ENCODE peak calls at places on chromosomes 16 and 17, in five cellular contexts. U is mucosa of descending colon, K is GM10248, N is fibroblast of pulmonary artery, T is left ventricle myocardium inferior. H is an unnamed sample.

GRCh38 chr16:68289621-68290329 is 21.0 kb downstream of the SLC7A6OS start:
- DNase-seq in K (peak; percentile 85), T (no peak), N (peak; percentile 60), U (no peak), H (no peak)

GRCh38 chr16:81880816-81881215 is 101.7 kb downstream of the PLCG2 start:
- DNase-seq in U (no peak), K (no peak), T (no peak), N (no peak), H (no peak)

GRCh38 chr16:8868272-8869211 is at the start of gene CARHSP1:
- DNase-seq in K (peak; percentile 98), N (peak; percentile 90), U (peak; percentile 89), T (peak; percentile 88), H (peak; percentile 88)

GRCh38 chr17:51238253-51238887 is 21.5 kb downstream of the MBTD1 start:
- DNase-seq in T (no peak), N (no peak), K (peak; percentile 56), U (no peak), H (no peak)

GRCh38 chr17:47204722-47205418 is 4.3 kb upstream of the MYL4 start:
- DNase-seq in T (peak; percentile 34), U (no peak), K (no peak), N (no peak), H (no peak)

GRCh38 chr17:41352597-41353366 is 2.2 kb upstream of the KRT33A start:
- DNase-seq in N (no peak), U (no peak), T (no peak), K (no peak), H (no peak)

GRCh38 chr16:67562918-67563707 is 787 bp downstream of the CTCF start:
- DNase-seq in K (no peak), N (peak; percentile 45), T (peak; percentile 69), U (peak; percentile 80), H (no peak)

GRCh38 chr17:49787932-49788442 is 494 bp upstream of the KAT7 start:
- DNase-seq in K (no peak), U (no peak), N (no peak), T (no peak), H (no peak)

GRCh38 chr17:50048146-50048720 is 7.7 kb upstream of the ITGA3 start:
- DNase-seq in N (no peak), U (peak; percentile 13), K (no peak), T (no peak), H (no peak)

GRCh38 chr16:64225696-64226095 is 896.2 kb downstream of the CDH11 start:
- DNase-seq in U (no peak), K (no peak), T (no peak), N (no peak), H (no peak)

GRCh38 chr17:14308636-14308964 is 7.7 kb downstream of the HS3ST3B1 start:
- DNase-seq in T (no peak), U (no peak), N (no peak), K (no peak), H (no peak)

GRCh38 chr16:87047221-87048037 is 269.8 kb downstream of the C16orf95 start:
- DNase-seq in U (no peak), T (no peak), N (no peak), K (no peak), H (no peak)

GRCh38 chr17:42197564-42198156 is 3.4 kb upstream of the GHDC start:
- DNase-seq in U (no peak), K (no peak), N (no peak), T (no peak), H (no peak)

GRCh38 chr16:87729266-87729954 is 36.4 kb downstream of the KLHDC4 start:
- DNase-seq in K (no peak), N (no peak), U (no peak), T (no peak), H (no peak)

GRCh38 chr16:56613706-56614105 is 5.3 kb downstream of the MT2A start:
- DNase-seq in K (no peak), U (no peak), T (no peak), N (no peak), H (no peak)

GRCh38 chr16:53756329-53756996 is 52.5 kb downstream of the FTO start:
- DNase-seq in U (no peak), K (no peak), N (no peak), T (no peak), H (no peak)

GRCh38 chr16:59510008-59510424 is 775.9 kb upstream of the GOT2 start:
- DNase-seq in K (no peak), N (no peak), U (no peak), T (no peak), H (no peak)

GRCh38 chr16:89737341-89738071 is 16.2 kb downstream of the ZNF276 start:
- DNase-seq in U (no peak), T (no peak), K (no peak), N (no peak), H (no peak)

GRCh38 chr17:40480501-40481003 is 20.9 kb downstream of the TNS4 start:
- DNase-seq in U (peak; percentile 68), T (no peak), N (peak; percentile 84), K (peak; percentile 69), H (no peak)

GRCh38 chr16:87127766-87128147 is 189.4 kb downstream of the C16orf95 start:
- DNase-seq in U (no peak), T (no peak), K (no peak), N (no peak), H (no peak)

GRCh38 chr16:87487361-87487924 is 5.4 kb downstream of the ZCCHC14 start:
- DNase-seq in K (no peak), N (peak; percentile 32), U (peak; percentile 88), T (peak; percentile 39), H (no peak)

GRCh38 chr17:45902892-45903346 is 8.6 kb downstream of the MAPT start:
- DNase-seq in K (no peak), N (no peak), T (no peak), U (no peak), H (no peak)

GRCh38 chr17:58643147-58643546 is 48.7 kb downstream of the TEX14 start:
- DNase-seq in T (no peak), K (no peak), U (no peak), N (peak; percentile 74), H (no peak)

GRCh38 chr17:67672592-67672991 is 45.1 kb upstream of the NOL11 start:
- DNase-seq in T (no peak), U (no peak), N (no peak), K (no peak), H (no peak)

GRCh38 chr17:27808629-27809028 is 8.3 kb upstream of the NOS2 start:
- DNase-seq in T (no peak), N (no peak), U (no peak), K (peak; percentile 48), H (no peak)

GRCh38 chr17:56171186-56171959 is 18.1 kb downstream of the ANKFN1 start:
- DNase-seq in T (no peak), U (no peak), N (no peak), K (no peak), H (no peak)

GRCh38 chr16:3908951-3909437 is 28.5 kb upstream of the CREBBP start:
- DNase-seq in K (no peak), U (no peak), N (no peak), T (no peak), H (no peak)

GRCh38 chr16:79349803-79350202 is 250.7 kb downstream of the MAF start:
- DNase-seq in K (no peak), T (no peak), N (no peak), U (no peak), H (no peak)

GRCh38 chr16:4894276-4895150 is 42.4 kb downstream of the PPL start:
- DNase-seq in K (no peak), N (no peak), U (no peak), T (no peak), H (no peak)

GRCh38 chr17:73719588-73720071 is 75.4 kb upstream of the SDK2 start:
- DNase-seq in U (peak; percentile 48), T (peak; percentile 43), N (no peak), K (no peak), H (peak; percentile 82)

GRCh38 chr17:9529033-9529748 is 46.4 kb downstream of the STX8 start:
- DNase-seq in U (no peak), K (peak; percentile 36), N (peak; percentile 54), T (no peak), H (no peak)

GRCh38 chr16:5024632-5025031 is 9.1 kb downstream of the NAGPA start:
- DNase-seq in U (no peak), T (no peak), K (no peak), N (peak; percentile 24), H (no peak)

GRCh38 chr17:70434536-70435490 is 265.5 kb downstream of the KCNJ2 start:
- DNase-seq in U (peak; percentile 54), T (no peak), N (no peak), K (no peak), H (no peak)

GRCh38 chr17:73286863-73287296 is 24.9 kb downstream of the CDC42EP4 start:
- DNase-seq in N (peak; percentile 88), K (no peak), T (no peak), U (no peak), H (no peak)

GRCh38 chr17:57946798-57947358 is 8.3 kb downstream of the CUEDC1 start:
- DNase-seq in U (peak; percentile 65), K (peak; percentile 76), T (no peak), N (peak; percentile 62), H (no peak)

GRCh38 chr17:66956941-66957340 is 7.6 kb upstream of the CACNG4 start:
- DNase-seq in N (no peak), T (no peak), K (no peak), U (no peak), H (no peak)

GRCh38 chr17:7644768-7645167 is 6.0 kb upstream of the ATP1B2 start:
- DNase-seq in T (no peak), K (no peak), U (no peak), N (no peak), H (no peak)

GRCh38 chr17:61397086-61397842 is 2.4 kb upstream of the TBX2 start:
- DNase-seq in K (no peak), U (no peak), N (no peak), T (no peak), H (no peak)
- TF ChIP-seq CTCF in K (no peak), U (no peak), N (no peak), T (no peak), H (no peak)

GRCh38 chr17:21318439-21318838 is 33.9 kb downstream of the MAP2K3 start:
- DNase-seq in N (no peak), U (no peak), T (no peak), K (no peak), H (no peak)
- TF ChIP-seq CTCF in N (no peak), U (no peak), T (no peak), K (no peak), H (no peak)

GRCh38 chr16:13397126-13397525 is 495.7 kb downstream of the SHISA9 start:
- DNase-seq in T (no peak), K (no peak), N (no peak), U (no peak), H (no peak)
- TF ChIP-seq CTCF in T (no peak), K (no peak), N (no peak), U (no peak), H (no peak)

GRCh38 chr16:636206-637080 is at the start of gene METTL26:
- DNase-seq in U (peak; percentile 96), N (peak; percentile 94), T (peak; percentile 97), K (peak; percentile 96), H (peak; percentile 97)
- TF ChIP-seq CTCF in U (no peak), N (no peak), T (no peak), K (no peak), H (no peak)